ENCODE peak calls at places on chromosome 14, in six cellular contexts. H is stimulated activated CD4-positive, alpha-beta T cell treated with anti-CD3 and anti-CD28 coated beads, TNF-alpha, amount 100 ng/mL, for 4 hours; P is HCT116; X is hepatocyte; Q is head of caudate nucleus; T is KG1. N is an unnamed sample.

GRCh38 chr14:66105819-66106218 is 380.4 kb upstream of the CCDC196 start:
- DNase-seq in H (no peak), P (no peak), X (no peak), Q (no peak), T (no peak), N (no peak)

GRCh38 chr14:68971411-68972035 is 7.6 kb downstream of the ACTN1 start:
- DNase-seq in H (no peak), P (no peak), X (no peak), Q (no peak), T (no peak), N (no peak)

GRCh38 chr14:76904100-76904739 is 78.0 kb downstream of the LRRC74A start:
- DNase-seq in H (no peak), P (no peak), X (peak), Q (no peak), T (no peak), N (no peak)

GRCh38 chr14:102498678-102499265 is 10.8 kb downstream of the ANKRD9 start:
- DNase-seq in H (no peak), P (no peak), X (no peak), Q (no peak), T (no peak), N (no peak)

GRCh38 chr14:94009767-94010166 is 12.7 kb downstream of the CCDC197 start:
- DNase-seq in H (no peak), P (no peak), X (no peak), Q (no peak), T (no peak), N (no peak)

GRCh38 chr14:74882103-74882920 is 596 bp downstream of the DLST start:
- DNase-seq in H (peak), P (no peak), X (peak), Q (peak), T (peak), N (peak)

GRCh38 chr14:54640480-54640879 is 73.6 kb downstream of the SAMD4A start:
- DNase-seq in H (no peak), P (no peak), X (no peak), Q (no peak), T (no peak), N (no peak)

GRCh38 chr14:70836946-70837345 is 27.6 kb upstream of the MAP3K9 start:
- DNase-seq in H (no peak), P (no peak), X (no peak), Q (no peak), T (no peak), N (no peak)

GRCh38 chr14:62209287-62209899 is 447.2 kb downstream of the SNAPC1 start:
- DNase-seq in H (no peak), P (no peak), X (no peak), Q (no peak), T (no peak), N (no peak)